ENCODE peak calls at places on chromosomes 16 and 17, in four cellular contexts. One of them, this sample, is unnamed.

GRCh38 chr17:16652847-16653366 is 743 bp downstream of the ZNF624 start:
- DNase-seq in lung: no peak
- DNase-seq in IMR-90: no peak
- DNase-seq in AG10803: no peak
- DNase-seq in this sample: peak

GRCh38 chr17:60305141-60305540 is 86.8 kb downstream of the USP32 start:
- DNase-seq in lung: no peak
- DNase-seq in IMR-90: no peak
- DNase-seq in AG10803: no peak
- DNase-seq in this sample: no peak

GRCh38 chr16:12833939-12834338 is 30.3 kb upstream of the CPPED1 start:
- DNase-seq in lung: no peak
- DNase-seq in IMR-90: no peak
- DNase-seq in AG10803: peak
- DNase-seq in this sample: no peak

GRCh38 chr17:18235743-18236256 is 10.4 kb downstream of the LLGL1 start:
- DNase-seq in lung: no peak
- DNase-seq in IMR-90: peak
- DNase-seq in AG10803: peak
- DNase-seq in this sample: peak

GRCh38 chr17:82241183-82241925 is 12.5 kb downstream of the SLC16A3 start:
- DNase-seq in lung: peak
- DNase-seq in IMR-90: peak
- DNase-seq in AG10803: peak
- DNase-seq in this sample: peak

GRCh38 chr16:14539631-14540030 is 90.4 kb downstream of the PARN start:
- DNase-seq in lung: no peak
- DNase-seq in IMR-90: peak
- DNase-seq in AG10803: peak
- DNase-seq in this sample: peak

GRCh38 chr16:79257958-79258490 is 342.5 kb downstream of the MAF start:
- DNase-seq in lung: no peak
- DNase-seq in IMR-90: no peak
- DNase-seq in AG10803: no peak
- DNase-seq in this sample: no peak

GRCh38 chr16:79042886-79043285 is 557.7 kb downstream of the MAF start:
- DNase-seq in lung: no peak
- DNase-seq in IMR-90: no peak
- DNase-seq in AG10803: no peak
- DNase-seq in this sample: no peak

GRCh38 chr16:7268182-7268581 is 64.5 kb upstream of the RBFOX1 start:
- DNase-seq in lung: no peak
- DNase-seq in IMR-90: no peak
- DNase-seq in AG10803: no peak
- DNase-seq in this sample: no peak
- TF ChIP-seq CTCF in lung: no peak
- TF ChIP-seq CTCF in IMR-90: no peak
- TF ChIP-seq CTCF in AG10803: peak
- TF ChIP-seq CTCF in this sample: peak

GRCh38 chr16:72989203-72989991 is 58.5 kb downstream of the ZFHX3 start:
- DNase-seq in lung: no peak
- DNase-seq in IMR-90: peak
- DNase-seq in AG10803: peak
- DNase-seq in this sample: peak
- H3K4me3 ChIP-seq in lung: no peak
- H3K4me3 ChIP-seq in IMR-90: peak
- H3K4me3 ChIP-seq in AG10803: peak
- H3K4me3 ChIP-seq in this sample: peak

GRCh38 chr16:70679653-70680494 is 6.0 kb downstream of the MTSS2 start:
- DNase-seq in lung: no peak
- DNase-seq in IMR-90: no peak
- DNase-seq in AG10803: no peak
- DNase-seq in this sample: no peak
- TF ChIP-seq CTCF in lung: no peak
- TF ChIP-seq CTCF in IMR-90: peak
- TF ChIP-seq CTCF in AG10803: no peak
- TF ChIP-seq CTCF in this sample: peak

DNA sequence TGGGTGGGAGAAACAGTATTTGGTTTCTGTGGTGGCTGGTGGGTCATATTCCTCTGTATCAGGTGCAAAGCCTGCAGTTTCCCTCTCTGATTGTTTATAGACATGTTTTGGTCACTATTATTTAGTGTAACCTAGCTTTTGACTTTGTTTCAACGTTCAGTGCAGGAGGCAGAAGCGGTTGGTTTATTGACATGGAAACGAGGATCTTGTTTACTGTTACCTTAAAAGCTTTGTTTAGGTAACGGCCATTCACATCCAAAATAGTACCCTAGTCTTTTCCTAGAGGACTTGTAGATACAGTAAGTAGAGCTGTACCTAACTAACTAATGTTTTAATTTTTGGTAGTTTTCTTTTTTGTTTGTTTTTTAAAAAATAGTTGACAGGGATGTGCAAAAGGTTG is 3.5 kb downstream of the MSI2 start:
- DNase-seq in lung: no peak
- DNase-seq in IMR-90: no peak
- DNase-seq in AG10803: no peak
- DNase-seq in this sample: no peak
- H3K4me3 ChIP-seq in lung: no peak
- H3K4me3 ChIP-seq in IMR-90: no peak
- H3K4me3 ChIP-seq in AG10803: no peak
- H3K4me3 ChIP-seq in this sample: no peak